ENCODE peak calls at places on chromosomes 4 and X, in six cellular contexts. One of them, this sample, is unnamed.

GRCh38 chr4:92872604-92873003 is 568.8 kb downstream of the GRID2 start:
- DNase-seq in WTC11: no peak
- DNase-seq in left lung: no peak
- DNase-seq in endothelial cell: no peak
- DNase-seq in brain microvascular endothelial cell: no peak
- DNase-seq in lower lobe of right lung: no peak
- DNase-seq in this sample: no peak

GRCh38 chr4:157076578-157076947 is 613 bp downstream of the GLRB start:
- DNase-seq in WTC11: no peak
- DNase-seq in brain microvascular endothelial cell: no peak
- DNase-seq in left lung: no peak
- DNase-seq in lower lobe of right lung: no peak
- DNase-seq in endothelial cell: peak; percentile 7
- DNase-seq in this sample: no peak

GRCh38 chr4:151792525-151792924 is 31.7 kb upstream of the GATB start:
- DNase-seq in endothelial cell: no peak
- DNase-seq in left lung: no peak
- DNase-seq in brain microvascular endothelial cell: no peak
- DNase-seq in WTC11: no peak
- DNase-seq in lower lobe of right lung: no peak
- DNase-seq in this sample: no peak

GRCh38 chrX:153412746-153413720 is 1.8 kb downstream of the ZFP92 start:
- DNase-seq in WTC11: no peak
- DNase-seq in lower lobe of right lung: no peak
- DNase-seq in endothelial cell: no peak
- DNase-seq in left lung: no peak
- DNase-seq in brain microvascular endothelial cell: no peak
- DNase-seq in this sample: no peak

GRCh38 chrX:18170910-18171309 is 49.8 kb downstream of the BEND2 start:
- DNase-seq in left lung: no peak
- DNase-seq in WTC11: no peak
- DNase-seq in lower lobe of right lung: no peak
- DNase-seq in brain microvascular endothelial cell: no peak
- DNase-seq in endothelial cell: no peak
- DNase-seq in this sample: no peak

GRCh38 chr4:169238445-169238844 is 32.3 kb downstream of the SH3RF1 start:
- DNase-seq in left lung: no peak
- DNase-seq in WTC11: no peak
- DNase-seq in lower lobe of right lung: no peak
- DNase-seq in endothelial cell: no peak
- DNase-seq in brain microvascular endothelial cell: no peak
- DNase-seq in this sample: no peak

GRCh38 chr4:132910226-132910748 is 238.8 kb upstream of the PCDH10 start:
- DNase-seq in lower lobe of right lung: no peak
- DNase-seq in left lung: no peak
- DNase-seq in endothelial cell: no peak
- DNase-seq in WTC11: no peak
- DNase-seq in brain microvascular endothelial cell: no peak
- DNase-seq in this sample: no peak

GRCh38 chr4:36255575-36255974 is 11.3 kb upstream of the ARAP2 start:
- DNase-seq in brain microvascular endothelial cell: no peak
- DNase-seq in endothelial cell: no peak
- DNase-seq in left lung: no peak
- DNase-seq in WTC11: no peak
- DNase-seq in lower lobe of right lung: no peak
- DNase-seq in this sample: peak; percentile 81

GRCh38 chr4:161254375-161254774 is 909.4 kb downstream of the FSTL5 start:
- DNase-seq in lower lobe of right lung: no peak
- DNase-seq in WTC11: no peak
- DNase-seq in left lung: no peak
- DNase-seq in brain microvascular endothelial cell: no peak
- DNase-seq in endothelial cell: no peak
- DNase-seq in this sample: no peak

GRCh38 chr4:40099010-40099409 is 42.4 kb downstream of the N4BP2 start:
- DNase-seq in lower lobe of right lung: no peak
- DNase-seq in left lung: no peak
- DNase-seq in endothelial cell: no peak
- DNase-seq in WTC11: no peak
- DNase-seq in brain microvascular endothelial cell: no peak
- DNase-seq in this sample: no peak

GRCh38 chr4:34973632-34974312 is 1270.5 kb downstream of the ARAP2 start:
- DNase-seq in lower lobe of right lung: no peak
- DNase-seq in brain microvascular endothelial cell: no peak
- DNase-seq in left lung: no peak
- DNase-seq in WTC11: no peak
- DNase-seq in endothelial cell: no peak
- DNase-seq in this sample: no peak

GRCh38 chr4:34972189-34972588 is 1272.1 kb downstream of the ARAP2 start:
- DNase-seq in lower lobe of right lung: no peak
- DNase-seq in brain microvascular endothelial cell: no peak
- DNase-seq in left lung: no peak
- DNase-seq in WTC11: no peak
- DNase-seq in endothelial cell: no peak
- DNase-seq in this sample: no peak

DNA sequence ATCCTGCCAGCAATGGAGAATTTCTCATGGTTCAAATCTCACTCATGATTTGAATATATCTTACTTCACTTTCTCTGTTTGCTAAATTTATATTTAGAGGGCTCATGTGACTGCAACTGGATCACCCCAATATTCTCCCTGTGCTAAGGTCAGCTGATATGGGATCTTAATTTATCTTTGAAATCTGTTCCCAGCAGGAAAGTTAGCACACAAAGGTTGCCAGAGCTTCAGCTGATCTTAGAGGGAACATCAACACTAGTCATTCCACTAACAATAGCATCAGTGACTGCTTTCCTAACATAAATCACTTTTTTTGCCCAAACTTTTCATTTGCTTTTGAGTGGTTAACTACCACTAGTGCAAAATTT is 1270.0 kb downstream of the ARAP2 start:
- DNase-seq in WTC11: no peak
- DNase-seq in endothelial cell: no peak
- DNase-seq in brain microvascular endothelial cell: no peak
- DNase-seq in left lung: no peak
- DNase-seq in lower lobe of right lung: no peak
- DNase-seq in this sample: no peak
- TF ChIP-seq CTCF in WTC11: no peak
- TF ChIP-seq CTCF in endothelial cell: no peak
- TF ChIP-seq CTCF in brain microvascular endothelial cell: no peak
- TF ChIP-seq CTCF in left lung: no peak
- TF ChIP-seq CTCF in lower lobe of right lung: no peak
- TF ChIP-seq CTCF in this sample: no peak

DNA sequence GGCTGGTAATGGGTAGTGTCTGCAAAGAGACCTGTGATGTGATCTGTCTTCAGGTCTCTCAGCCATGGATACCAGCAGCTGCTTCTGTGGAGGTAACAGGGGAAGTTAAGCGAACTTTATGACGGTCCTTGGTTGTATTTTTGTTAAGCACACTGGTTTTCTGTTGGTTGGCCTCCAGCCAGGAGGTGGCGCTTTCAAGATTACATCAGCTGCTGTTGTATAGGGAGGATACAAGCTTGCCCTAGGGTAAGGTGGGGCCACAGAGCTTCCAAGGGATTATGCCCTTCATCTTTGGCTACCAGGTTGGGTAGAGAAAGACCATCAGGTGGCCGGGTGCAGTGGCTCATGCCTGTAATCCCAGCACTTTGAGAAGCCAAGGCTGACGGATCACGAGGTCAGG is 834.2 kb upstream of the GALNTL6 start:
- DNase-seq in endothelial cell: no peak
- DNase-seq in lower lobe of right lung: no peak
- DNase-seq in brain microvascular endothelial cell: no peak
- DNase-seq in left lung: no peak
- DNase-seq in WTC11: peak; percentile 12
- DNase-seq in this sample: peak; percentile 3
- TF ChIP-seq CTCF in endothelial cell: no peak
- TF ChIP-seq CTCF in lower lobe of right lung: no peak
- TF ChIP-seq CTCF in brain microvascular endothelial cell: no peak
- TF ChIP-seq CTCF in left lung: no peak
- TF ChIP-seq CTCF in WTC11: no peak
- TF ChIP-seq CTCF in this sample: no peak

GRCh38 chrX:134294548-134294947 is 57.6 kb downstream of the CCDC160 start:
- DNase-seq in endothelial cell: no peak
- DNase-seq in lower lobe of right lung: no peak
- DNase-seq in left lung: no peak
- DNase-seq in WTC11: no peak
- DNase-seq in brain microvascular endothelial cell: no peak
- DNase-seq in this sample: no peak
- TF ChIP-seq CTCF in endothelial cell: no peak
- TF ChIP-seq CTCF in lower lobe of right lung: no peak
- TF ChIP-seq CTCF in left lung: no peak
- TF ChIP-seq CTCF in WTC11: no peak
- TF ChIP-seq CTCF in brain microvascular endothelial cell: peak; percentile 36
- TF ChIP-seq CTCF in this sample: no peak

GRCh38 chr4:136634121-136634520 is 898.2 kb downstream of the PCDH18 start:
- DNase-seq in lower lobe of right lung: no peak
- DNase-seq in WTC11: no peak
- DNase-seq in brain microvascular endothelial cell: no peak
- DNase-seq in endothelial cell: no peak
- DNase-seq in left lung: no peak
- DNase-seq in this sample: no peak

GRCh38 chr4:136636155-136636554 is 896.1 kb downstream of the PCDH18 start:
- DNase-seq in left lung: no peak
- DNase-seq in endothelial cell: no peak
- DNase-seq in brain microvascular endothelial cell: no peak
- DNase-seq in WTC11: no peak
- DNase-seq in lower lobe of right lung: no peak
- DNase-seq in this sample: no peak

DNA sequence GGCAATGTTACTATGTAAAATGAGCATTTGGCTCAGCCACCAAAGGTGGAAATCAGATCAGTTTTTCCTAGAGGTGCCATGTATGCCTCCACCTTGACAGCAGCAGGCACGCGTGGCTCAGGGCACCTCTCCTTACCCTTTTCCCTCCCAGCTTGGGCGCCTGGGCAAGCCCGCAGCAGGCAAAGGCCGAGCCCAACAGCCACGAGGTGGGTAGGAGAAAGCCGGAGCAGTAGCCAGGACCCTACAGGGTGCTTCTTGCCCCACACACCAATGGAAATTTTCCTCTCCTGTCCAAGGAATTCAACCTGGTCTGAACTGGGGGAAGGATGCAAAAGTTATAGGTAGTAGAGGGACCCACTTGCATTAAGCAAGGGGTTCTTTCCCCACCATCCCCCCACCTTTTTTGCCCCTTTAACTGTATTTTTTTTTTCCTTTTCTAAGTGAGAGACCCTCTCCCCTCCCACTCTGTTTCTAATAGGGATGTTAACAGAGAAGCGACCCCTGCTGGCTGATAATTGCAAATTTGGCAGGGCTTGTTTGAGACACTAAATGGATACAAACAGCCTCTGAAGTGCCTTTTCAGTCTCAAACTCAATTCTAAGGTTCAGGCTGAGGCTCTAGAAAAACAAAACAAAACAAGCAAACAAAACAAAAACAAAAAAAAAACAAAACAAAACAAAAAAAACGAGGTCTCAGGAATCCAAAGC is 895.1 kb downstream of the PCDH18 start:
- DNase-seq in WTC11: peak; percentile 76
- DNase-seq in brain microvascular endothelial cell: peak; percentile 18
- DNase-seq in endothelial cell: peak; percentile 39
- DNase-seq in lower lobe of right lung: no peak
- DNase-seq in left lung: no peak
- DNase-seq in this sample: peak; percentile 13
- TF ChIP-seq CTCF in WTC11: peak; percentile 45
- TF ChIP-seq CTCF in brain microvascular endothelial cell: peak; percentile 64
- TF ChIP-seq CTCF in endothelial cell: peak; percentile 64
- TF ChIP-seq CTCF in lower lobe of right lung: no peak
- TF ChIP-seq CTCF in left lung: no peak
- TF ChIP-seq CTCF in this sample: no peak

DNA sequence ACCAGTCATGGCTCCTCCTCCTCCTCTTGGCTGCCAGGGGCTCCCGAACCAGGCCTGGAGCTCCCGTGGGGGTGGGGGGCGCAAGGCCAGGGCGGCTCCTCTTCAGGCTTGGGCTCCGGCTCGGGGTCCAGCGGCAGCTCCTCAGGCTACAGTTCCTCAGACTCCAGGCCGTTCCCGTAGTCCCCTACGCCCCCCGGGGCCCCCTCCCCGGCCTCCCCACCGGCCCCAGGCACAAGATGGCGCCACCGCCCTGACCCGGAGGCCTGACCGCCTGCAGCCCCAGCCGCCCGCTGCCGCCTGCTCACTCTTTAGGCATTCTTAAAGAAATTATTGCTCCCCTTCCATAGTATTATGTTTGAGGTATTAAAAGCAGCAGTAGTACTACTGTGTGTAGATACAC is 54.5 kb downstream of the TAF1 start:
- DNase-seq in endothelial cell: peak; percentile 3
- DNase-seq in brain microvascular endothelial cell: no peak
- DNase-seq in left lung: no peak
- DNase-seq in lower lobe of right lung: no peak
- DNase-seq in WTC11: peak; percentile 30
- DNase-seq in this sample: no peak
- TF ChIP-seq CTCF in endothelial cell: no peak
- TF ChIP-seq CTCF in brain microvascular endothelial cell: no peak
- TF ChIP-seq CTCF in left lung: no peak
- TF ChIP-seq CTCF in lower lobe of right lung: no peak
- TF ChIP-seq CTCF in WTC11: no peak
- TF ChIP-seq CTCF in this sample: no peak

This sample was measured in activated CD8-positive, alpha-beta T cell treated with anti-CD3 and anti-CD28 coated beads for 36 hours.